ENCODE peak calls at places on chromosomes 5 and 9, in four cellular contexts. B is HCT116, C is K562, T is Panc1. W is an unnamed sample.

GRCh38 chr9:119811030-119811429 is 441.8 kb upstream of the BRINP1 start:
- DNase-seq in C (no peak), T (no peak), B (no peak), W (no peak)

GRCh38 chr5:107519900-107520354 is 150.8 kb downstream of the EFNA5 start:
- DNase-seq in T (no peak), B (no peak), C (no peak), W (no peak)

GRCh38 chr9:127524373-127524772 is 73.1 kb downstream of the LRSAM1 start:
- DNase-seq in B (no peak), C (no peak), T (no peak), W (no peak)

GRCh38 chr9:119986205-119986604 is 593.8 kb downstream of the CDK5RAP2 start:
- DNase-seq in T (no peak), B (no peak), C (no peak), W (no peak)

GRCh38 chr9:89655990-89656657 is 51.3 kb downstream of the GADD45G start:
- DNase-seq in B (no peak), C (no peak), T (no peak), W (no peak)

GRCh38 chr9:129141066-129142041 is 30.1 kb downstream of the PTPA start:
- DNase-seq in B (no peak), C (no peak), T (no peak), W (no peak)

GRCh38 chr9:2093920-2094597 is 78.9 kb downstream of the SMARCA2 start:
- DNase-seq in T (no peak), B (no peak), C (no peak), W (no peak)

GRCh38 chr9:133485531-133486260 is 6.8 kb upstream of the SLC2A6 start:
- DNase-seq in T (no peak), C (peak; percentile 29), B (no peak), W (no peak)

GRCh38 chr9:93089024-93089423 is 7.0 kb upstream of the CARD19 start:
- DNase-seq in T (no peak), C (no peak), B (no peak), W (no peak)

GRCh38 chr5:78008356-78008967 is 232.3 kb upstream of the TBCA start:
- DNase-seq in T (peak; percentile 43), C (no peak), B (peak; percentile 21), W (peak; percentile 31)

GRCh38 chr9:22005700-22006605 is 3.2 kb downstream of the CDKN2B start:
- DNase-seq in C (no peak), T (no peak), B (no peak), W (no peak)

GRCh38 chr5:10719965-10720364 is 41.1 kb downstream of the DAP start:
- DNase-seq in T (peak; percentile 98), C (no peak), B (peak; percentile 86), W (no peak)

GRCh38 chr9:113879906-113880305 is 3.8 kb downstream of the ZNF618 start:
- DNase-seq in B (no peak), C (no peak), T (no peak), W (no peak)

GRCh38 chr5:180345781-180346180 is 7.4 kb downstream of the GFPT2 start:
- DNase-seq in C (no peak), T (no peak), B (no peak), W (no peak)

GRCh38 chr9:131610231-131610761 is 65.0 kb downstream of the PRRT1B start:
- DNase-seq in T (no peak), C (no peak), B (no peak), W (no peak)

GRCh38 chr9:116860509-116861120 is 173.5 kb downstream of the TRIM32 start:
- DNase-seq in B (peak; percentile 51), T (peak; percentile 32), C (peak; percentile 76), W (peak; percentile 49)

GRCh38 chr9:34035656-34036055 is 13.0 kb downstream of the UBAP2 start:
- DNase-seq in T (no peak), C (no peak), B (no peak), W (peak; percentile 60)

GRCh38 chr9:95516221-95516735 is 493 bp downstream of the PTCH1 start:
- DNase-seq in T (no peak), C (peak; percentile 67), B (no peak), W (no peak)

GRCh38 chr5:138844812-138845513 is 30.2 kb downstream of the LRRTM2 start:
- DNase-seq in B (no peak), T (no peak), C (no peak), W (no peak)

GRCh38 chr9:117083440-117083984 is 331.3 kb downstream of the ASTN2 start:
- DNase-seq in T (no peak), C (no peak), B (no peak), W (no peak)

GRCh38 chr5:108728566-108729305 is 19.0 kb upstream of the FER start:
- DNase-seq in C (peak; percentile 32), B (no peak), T (no peak), W (no peak)

GRCh38 chr9:133914483-133915342 is 77.4 kb downstream of the VAV2 start:
- DNase-seq in B (no peak), C (no peak), T (no peak), W (peak; percentile 80)

GRCh38 chr5:6585168-6585567 is 47.7 kb downstream of the NSUN2 start:
- DNase-seq in T (no peak), C (no peak), B (no peak), W (no peak)

GRCh38 chr9:12681620-12682019 is 11.6 kb upstream of the TYRP1 start:
- DNase-seq in B (no peak), C (no peak), T (no peak), W (no peak)

GRCh38 chr9:93984860-93985259 is 29.7 kb upstream of the BARX1 start:
- DNase-seq in B (no peak), C (no peak), T (no peak), W (no peak)

GRCh38 chr5:158943057-158943456 is 156.7 kb downstream of the EBF1 start:
- DNase-seq in T (peak; percentile 85), B (peak; percentile 16), C (no peak), W (peak; percentile 18)

GRCh38 chr5:120621339-120621738 is 157.2 kb downstream of the PRR16 start:
- DNase-seq in C (no peak), T (no peak), B (no peak), W (no peak)

GRCh38 chr5:143023447-143024096 is 253.4 kb downstream of the ARHGAP26 start:
- DNase-seq in T (no peak), B (no peak), C (no peak), W (no peak)

GRCh38 chr5:1745806-1746370 is 53.7 kb downstream of the MRPL36 start:
- DNase-seq in T (no peak), B (no peak), C (no peak), W (no peak)

GRCh38 chr9:128550226-128550625 is 2.2 kb upstream of the SPTAN1 start:
- DNase-seq in T (no peak), C (no peak), B (no peak), W (no peak)

GRCh38 chr9:119868694-119869093 is 499.5 kb upstream of the BRINP1 start:
- DNase-seq in T (no peak), C (no peak), B (no peak), W (no peak)

GRCh38 chr5:81819556-81820314 is 68.8 kb upstream of the SSBP2 start:
- DNase-seq in T (no peak), C (peak; percentile 19), B (no peak), W (no peak)

GRCh38 chr5:132207783-132208182 is 19.9 kb downstream of the P4HA2 start:
- DNase-seq in B (no peak), C (no peak), T (no peak), W (no peak)

GRCh38 chr5:124906339-124907097 is 160.1 kb upstream of the ZNF608 start:
- DNase-seq in B (no peak), C (no peak), T (no peak), W (peak; percentile 17)

GRCh38 chr5:41334758-41335157 is 121.4 kb upstream of the C6 start:
- DNase-seq in B (no peak), T (no peak), C (no peak), W (no peak)

GRCh38 chr5:76582252-76583162 is 40.7 kb downstream of the F2RL2 start:
- DNase-seq in C (no peak), B (no peak), T (no peak), W (no peak)

GRCh38 chr5:32331217-32331926 is 18.6 kb upstream of the MTMR12 start:
- DNase-seq in T (no peak), C (no peak), B (no peak), W (peak; percentile 91)
- TF ChIP-seq TCF7L2 in T (no peak), C (no peak), B (no peak), W (peak; percentile 48)

DNA sequence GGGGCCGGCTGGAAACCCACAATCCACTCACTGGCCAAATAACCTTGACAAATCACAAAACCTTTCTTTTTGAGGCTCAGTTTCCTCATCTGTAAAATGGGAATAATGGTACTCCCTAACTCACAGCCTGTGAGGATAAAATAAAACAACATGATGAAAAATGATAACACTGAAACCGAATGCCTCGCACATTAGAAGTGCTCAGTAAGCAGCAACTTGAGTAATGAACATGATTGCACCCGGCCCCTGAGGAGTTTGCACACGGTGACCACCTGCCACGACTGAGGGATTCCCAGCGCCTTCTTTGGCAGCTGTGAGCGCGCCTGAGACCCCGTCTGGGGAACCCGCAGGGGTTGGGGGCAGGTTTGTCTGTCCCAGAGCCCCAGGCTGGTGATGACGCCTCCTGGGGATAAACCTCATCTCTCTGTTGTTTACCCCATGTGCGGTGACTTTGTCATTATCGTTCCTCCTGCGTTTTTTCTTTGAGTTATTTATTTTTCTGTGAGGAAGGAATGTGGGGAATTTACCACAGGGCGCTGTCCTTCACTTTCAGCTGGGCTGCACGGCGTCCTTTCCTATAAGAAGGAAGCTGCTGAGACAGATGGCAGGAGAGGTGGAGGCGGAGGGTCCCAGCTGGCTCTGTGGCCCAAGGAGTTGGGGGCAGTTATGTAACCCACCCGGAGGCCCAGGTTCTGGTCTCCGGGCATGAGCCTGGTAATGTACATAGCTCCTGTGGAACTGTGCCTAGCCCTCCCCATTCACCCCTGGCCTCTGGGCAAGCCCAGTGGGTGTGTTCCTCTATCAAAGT is 3.0 kb upstream of the SYNPO start:
- DNase-seq in C (no peak), T (no peak), B (no peak), W (peak; percentile 75)
- TF ChIP-seq REST in C (no peak), T (peak; percentile 79), B (no peak), W (peak; percentile 90)

DNA sequence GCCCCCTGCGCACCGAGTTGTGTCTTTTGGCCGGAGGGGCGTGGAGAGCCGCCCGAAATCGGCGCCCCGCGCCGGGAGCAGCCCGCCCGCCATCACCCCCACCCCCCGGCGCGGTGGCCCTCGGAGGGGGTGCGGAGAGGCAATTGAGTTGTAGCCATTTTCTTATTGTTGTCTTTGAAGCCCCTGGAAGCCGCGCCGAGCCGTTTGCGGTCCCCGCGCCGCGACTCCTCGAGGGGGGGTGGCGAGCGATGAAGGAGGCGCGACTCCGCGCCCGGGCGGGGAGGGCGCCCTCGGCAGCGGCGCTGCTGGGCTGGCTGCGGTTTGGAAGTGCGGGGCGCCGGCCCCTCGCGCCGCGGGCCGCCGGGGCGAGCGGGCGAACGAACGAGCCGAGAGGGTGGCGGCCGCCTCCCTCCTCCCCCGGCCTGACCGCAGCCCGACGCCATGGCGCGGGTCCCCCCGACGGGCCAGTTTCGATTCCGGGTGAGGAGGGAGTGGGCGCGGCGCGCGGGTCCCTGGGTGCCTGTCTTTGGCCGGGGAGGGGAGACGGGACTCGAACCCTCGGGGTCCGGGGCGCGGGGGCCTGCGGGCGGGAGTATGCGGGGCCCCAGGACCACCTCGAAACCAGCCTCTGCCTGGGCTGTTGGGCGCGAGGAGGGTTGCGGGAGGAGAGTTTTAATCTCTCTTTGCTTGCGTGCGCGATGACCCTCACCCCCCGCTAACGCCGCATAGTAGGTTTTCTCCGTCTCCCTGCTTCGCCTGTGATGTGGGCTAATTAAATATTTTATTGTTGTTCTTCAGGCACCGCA is 1.3 kb downstream of the TLE4 start:
- DNase-seq in B (no peak), T (no peak), C (peak; percentile 24), W (no peak)
- TF ChIP-seq TCF7L2 in B (no peak), T (no peak), C (no peak), W (no peak)

DNA sequence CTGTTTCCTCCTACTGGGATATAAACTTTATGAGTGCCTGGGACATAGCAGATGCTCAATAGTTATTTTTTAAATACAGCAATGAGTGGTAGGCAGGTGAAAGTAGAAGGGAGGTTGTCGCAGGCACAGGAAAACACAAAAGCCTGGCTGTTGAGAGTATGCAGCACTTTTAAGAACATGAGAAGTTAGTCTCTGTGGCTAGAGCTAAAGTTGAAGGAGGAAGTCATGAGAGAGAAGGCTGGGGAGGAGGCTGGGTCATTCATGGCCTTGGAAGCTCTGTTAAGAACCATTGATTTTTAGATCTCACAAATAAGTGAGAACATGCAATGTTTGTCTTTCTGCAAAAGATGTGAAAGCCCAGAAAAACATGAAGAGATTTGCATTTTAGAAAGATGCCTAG is 126.7 kb downstream of the PRKACG start:
- DNase-seq in T (no peak), C (no peak), B (no peak), W (no peak)
- TF ChIP-seq REST in T (no peak), C (no peak), B (no peak), W (no peak)